ENCODE peak calls at places on chromosomes 12 and 14, in seven cellular contexts. R, B, E, V, P, A and W are unnamed samples.

GRCh38 chr12:105067511-105068031 is 16.7 kb downstream of the ALDH1L2 start:
- DNase-seq in R (no peak), B (no peak), E (no peak), V (no peak), P (peak; percentile 45), A (no peak), W (no peak)

GRCh38 chr12:33555128-33555527 is 115.5 kb upstream of the SYT10 start:
- DNase-seq in R (no peak), B (no peak), E (no peak), V (no peak), P (no peak), A (no peak), W (no peak)

GRCh38 chr12:113759135-113759534 is 207.0 kb downstream of the RBM19 start:
- DNase-seq in R (no peak), B (no peak), E (no peak), V (no peak), P (no peak), A (no peak), W (no peak)

GRCh38 chr12:2639020-2639298 is 155.8 kb upstream of the FKBP4 start:
- DNase-seq in R (no peak), B (no peak), E (no peak), V (no peak), P (no peak), A (no peak), W (no peak)

GRCh38 chr12:110687770-110688169 is 1.1 kb downstream of the HVCN1 start:
- DNase-seq in R (no peak), B (no peak), E (no peak), V (no peak), P (no peak), A (no peak), W (no peak)

GRCh38 chr12:54759751-54760150 is 94.6 kb upstream of the MUCL1 start:
- DNase-seq in R (no peak), B (peak; percentile 8), E (no peak), V (no peak), P (peak; percentile 1), A (peak; percentile 5), W (no peak)

GRCh38 chr14:23641915-23642588 is 5.9 kb downstream of the DHRS2 start:
- DNase-seq in R (no peak), B (no peak), E (no peak), V (no peak), P (no peak), A (no peak), W (no peak)

GRCh38 chr12:95300286-95300685 is 82.7 kb downstream of the VEZT start:
- DNase-seq in R (no peak), B (no peak), E (no peak), V (no peak), P (no peak), A (no peak), W (no peak)

GRCh38 chr14:24692382-24693352 is 58.7 kb upstream of the GZMB start:
- DNase-seq in R (no peak), B (peak; percentile 52), E (no peak), V (no peak), P (no peak), A (no peak), W (no peak)

GRCh38 chr14:104423715-104424405 is 155.7 kb upstream of the C14orf180 start:
- DNase-seq in R (no peak), B (no peak), E (no peak), V (no peak), P (no peak), A (no peak), W (no peak)

GRCh38 chr14:29584992-29585391 is 342.7 kb downstream of the PRKD1 start:
- DNase-seq in R (peak; percentile 42), B (no peak), E (no peak), V (no peak), P (peak; percentile 70), A (peak; percentile 89), W (peak; percentile 2)

GRCh38 chr12:18068355-18068754 is 21.6 kb downstream of the RERGL start:
- DNase-seq in R (no peak), B (no peak), E (no peak), V (no peak), P (no peak), A (no peak), W (no peak)

GRCh38 chr12:52946334-52946733 is 2.6 kb upstream of the KRT18 start:
- DNase-seq in R (no peak), B (no peak), E (no peak), V (no peak), P (no peak), A (no peak), W (no peak)

GRCh38 chr14:32561520-32561919 is 232.4 kb downstream of the AKAP6 start:
- DNase-seq in R (no peak), B (no peak), E (peak; percentile 87), V (no peak), P (peak; percentile 28), A (no peak), W (no peak)

GRCh38 chr12:119758695-119759094 is 90.8 kb downstream of the PRKAB1 start:
- DNase-seq in R (no peak), B (no peak), E (no peak), V (no peak), P (no peak), A (no peak), W (no peak)

GRCh38 chr14:26982071-26982470 is 384.2 kb upstream of the NOVA1 start:
- DNase-seq in R (no peak), B (no peak), E (no peak), V (no peak), P (no peak), A (no peak), W (no peak)

GRCh38 chr14:90344920-90345557 is 13.3 kb upstream of the NRDE2 start:
- DNase-seq in R (no peak), B (no peak), E (no peak), V (no peak), P (no peak), A (no peak), W (no peak)

GRCh38 chr14:30355431-30355913 is 203.5 kb upstream of the G2E3 start:
- DNase-seq in R (no peak), B (peak; percentile 34), E (no peak), V (no peak), P (peak; percentile 10), A (no peak), W (no peak)

GRCh38 chr14:22602853-22603252 is 4.8 kb downstream of the ABHD4 start:
- DNase-seq in R (no peak), B (no peak), E (no peak), V (no peak), P (no peak), A (no peak), W (no peak)

GRCh38 chr12:67790660-67791059 is 142.1 kb downstream of the DYRK2 start:
- DNase-seq in R (no peak), B (no peak), E (no peak), V (no peak), P (no peak), A (no peak), W (no peak)

GRCh38 chr14:74867673-74868072 is 8.3 kb downstream of the PROX2 start:
- DNase-seq in R (peak; percentile 77), B (peak; percentile 60), E (no peak), V (no peak), P (no peak), A (no peak), W (peak; percentile 77)

GRCh38 chr14:99586054-99586760 is 17.8 kb downstream of the CCDC85C start:
- DNase-seq in R (no peak), B (no peak), E (no peak), V (no peak), P (no peak), A (no peak), W (no peak)

GRCh38 chr12:121992059-121992879 is 29.4 kb upstream of the BCL7A start:
- DNase-seq in R (peak; percentile 58), B (peak; percentile 83), E (peak; percentile 73), V (peak; percentile 48), P (peak; percentile 97), A (peak; percentile 97), W (no peak)

GRCh38 chr14:88493392-88494185 is 61.2 kb downstream of the PTPN21 start:
- DNase-seq in R (peak; percentile 54), B (no peak), E (no peak), V (no peak), P (no peak), A (no peak), W (no peak)

GRCh38 chr14:91453744-91454143 is 36.1 kb upstream of the CCDC88C start:
- DNase-seq in R (no peak), B (no peak), E (no peak), V (no peak), P (no peak), A (no peak), W (no peak)

GRCh38 chr12:95625012-95625411 is 73.7 kb upstream of the USP44 start:
- DNase-seq in R (no peak), B (no peak), E (no peak), V (no peak), P (no peak), A (no peak), W (no peak)

GRCh38 chr12:29033519-29033918 is 115.6 kb upstream of the FAR2 start:
- DNase-seq in R (no peak), B (no peak), E (no peak), V (no peak), P (no peak), A (no peak), W (no peak)

GRCh38 chr14:90397401-90398314 is 829 bp downstream of the CALM1 start:
- DNase-seq in R (peak; percentile 82), B (peak; percentile 72), E (no peak), V (peak; percentile 62), P (no peak), A (no peak), W (peak; percentile 53)

GRCh38 chr12:24561411-24561871 is 387.5 kb downstream of the BCAT1 start:
- DNase-seq in R (no peak), B (no peak), E (no peak), V (no peak), P (no peak), A (no peak), W (no peak)

GRCh38 chr12:48927261-48927660 is 2.0 kb upstream of the FKBP11 start:
- DNase-seq in R (no peak), B (no peak), E (no peak), V (no peak), P (peak; percentile 58), A (no peak), W (no peak)

GRCh38 chr12:15988983-15989382 is 77.9 kb downstream of the DERA start:
- DNase-seq in R (no peak), B (no peak), E (no peak), V (no peak), P (no peak), A (no peak), W (no peak)

GRCh38 chr14:36519431-36520321 is at the start of gene NKX2-1:
- DNase-seq in R (no peak), B (no peak), E (no peak), V (no peak), P (no peak), A (no peak), W (no peak)

GRCh38 chr12:6275609-6276246 is 34.8 kb upstream of the PLEKHG6 start:
- DNase-seq in R (no peak), B (no peak), E (no peak), V (no peak), P (no peak), A (no peak), W (no peak)

GRCh38 chr12:26149963-26150362 is 25.1 kb upstream of the BHLHE41 start:
- DNase-seq in R (no peak), B (no peak), E (no peak), V (no peak), P (no peak), A (no peak), W (no peak)